ENCODE peak calls at places on chromosomes 16 and 17, in seven cellular contexts. I, G, O, P, A, Y and L are unnamed samples.

GRCh38 chr16:27226976-27227705 is 23.8 kb downstream of the KDM8 start:
- DNase-seq in Y (no peak), I (no peak), A (no peak), G (no peak), O (no peak), P (no peak), L (no peak)

GRCh38 chr17:17351901-17352781 is 49.0 kb downstream of the NT5M start:
- DNase-seq in G (no peak), O (peak), I (peak), Y (peak), P (no peak), A (no peak), L (no peak)

GRCh38 chr16:69040144-69040909 is 65.1 kb upstream of the HAS3 start:
- DNase-seq in P (no peak), A (no peak), O (no peak), I (no peak), G (no peak), Y (no peak), L (no peak)

GRCh38 chr17:55588858-55589257 is 77.6 kb upstream of the SMIM36 start:
- DNase-seq in Y (no peak), O (no peak), G (no peak), A (no peak), P (no peak), I (no peak), L (no peak)

GRCh38 chr16:27639588-27640276 is 89.8 kb downstream of the KATNIP start:
- DNase-seq in A (no peak), O (peak), I (peak), G (no peak), P (no peak), Y (no peak), L (no peak)

GRCh38 chr16:23286131-23286532 is 16.0 kb upstream of the SCNN1B start:
- DNase-seq in O (no peak), G (no peak), Y (no peak), P (no peak), I (no peak), A (no peak), L (no peak)

GRCh38 chr16:84370723-84371552 is 2.6 kb downstream of the ATP2C2 start:
- DNase-seq in G (no peak), I (no peak), O (no peak), P (no peak), Y (no peak), A (no peak), L (no peak)

GRCh38 chr17:17387461-17388362 is 84.5 kb downstream of the NT5M start:
- DNase-seq in P (no peak), A (peak), I (peak), Y (no peak), G (no peak), O (peak), L (no peak)

GRCh38 chr16:694187-694862 is 4.1 kb upstream of the WDR24 start:
- DNase-seq in O (peak), I (peak), Y (no peak), P (no peak), A (no peak), G (no peak), L (no peak)

GRCh38 chr16:49838639-49839461 is 17.1 kb downstream of the ZNF423 start:
- DNase-seq in P (no peak), O (no peak), Y (no peak), I (no peak), A (peak), G (no peak), L (no peak)

GRCh38 chr16:78884199-78884598 is 716.3 kb downstream of the MAF start:
- DNase-seq in A (no peak), G (no peak), O (no peak), I (no peak), P (no peak), Y (no peak), L (no peak)

GRCh38 chr17:17056167-17056562 is 13.9 kb downstream of the MPRIP start:
- DNase-seq in Y (peak), G (no peak), O (no peak), P (no peak), I (peak), A (no peak), L (no peak)

GRCh38 chr17:73546770-73547345 is 97.4 kb downstream of the SDK2 start:
- DNase-seq in A (no peak), G (peak), I (peak), P (no peak), O (peak), Y (no peak), L (no peak)

GRCh38 chr17:79943354-79944241 is 92.1 kb downstream of the TBC1D16 start:
- DNase-seq in O (no peak), P (no peak), Y (peak), I (peak), G (no peak), A (no peak), L (no peak)

GRCh38 chr17:73657473-73658116 is 13.3 kb upstream of the SDK2 start:
- DNase-seq in Y (no peak), O (peak), A (peak), I (peak), P (no peak), G (no peak), L (no peak)

GRCh38 chr17:78828470-78829185 is 12.0 kb downstream of the USP36 start:
- DNase-seq in Y (peak), O (peak), A (no peak), P (no peak), G (no peak), I (peak), L (no peak)
- TF ChIP-seq CTCF in Y (no peak), O (peak), A (no peak), P (no peak), G (no peak), I (peak), L (peak)

GRCh38 chr17:78163881-78164747 is 4.3 kb upstream of the SYNGR2 start:
- DNase-seq in A (no peak), O (no peak), G (no peak), P (no peak), I (no peak), Y (no peak), L (no peak)
- TF ChIP-seq CTCF in A (no peak), O (no peak), G (no peak), P (no peak), I (no peak), Y (no peak), L (no peak)

DNA sequence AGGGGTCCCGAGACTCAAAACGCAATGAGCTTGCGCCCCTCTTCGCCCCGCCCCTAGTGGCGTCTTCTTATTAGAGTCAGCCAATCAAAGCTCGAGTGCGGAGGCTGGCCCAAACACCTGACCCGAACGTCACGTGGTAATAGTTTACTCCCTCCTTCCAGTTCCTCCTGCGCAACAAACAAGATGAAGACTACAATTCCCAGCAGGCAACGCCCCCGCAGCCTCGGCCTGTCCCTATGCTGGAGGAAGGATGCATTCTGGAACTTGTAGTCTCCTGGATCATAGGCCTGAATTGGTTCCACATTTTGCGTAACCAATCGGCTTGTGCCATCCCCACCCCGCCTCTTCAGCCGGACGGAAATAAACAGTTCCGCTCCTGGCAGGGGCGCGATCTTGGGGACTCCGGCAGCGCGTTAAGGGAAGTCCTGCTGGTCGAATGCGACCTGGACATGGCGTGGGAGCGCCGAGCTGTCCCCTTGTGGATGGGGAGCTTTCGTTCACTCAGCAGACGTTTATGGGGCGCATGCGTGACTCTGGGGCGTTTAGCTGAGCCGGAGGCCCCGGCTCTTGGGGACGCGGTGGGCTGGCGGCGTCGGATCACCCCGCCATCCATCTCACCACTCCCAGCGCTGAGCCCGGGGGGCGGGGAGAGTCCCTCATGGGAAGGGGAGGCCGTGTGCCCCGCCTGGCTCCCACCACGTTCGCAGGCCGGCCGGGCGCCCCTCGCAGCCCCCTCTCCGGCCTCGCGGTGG is at the start of gene WBP2:
- DNase-seq in A (peak), P (peak), Y (peak), G (peak), O (peak), I (peak), L (peak)
- TF ChIP-seq CTCF in A (no peak), P (peak), Y (peak), G (no peak), O (peak), I (peak), L (peak)

DNA sequence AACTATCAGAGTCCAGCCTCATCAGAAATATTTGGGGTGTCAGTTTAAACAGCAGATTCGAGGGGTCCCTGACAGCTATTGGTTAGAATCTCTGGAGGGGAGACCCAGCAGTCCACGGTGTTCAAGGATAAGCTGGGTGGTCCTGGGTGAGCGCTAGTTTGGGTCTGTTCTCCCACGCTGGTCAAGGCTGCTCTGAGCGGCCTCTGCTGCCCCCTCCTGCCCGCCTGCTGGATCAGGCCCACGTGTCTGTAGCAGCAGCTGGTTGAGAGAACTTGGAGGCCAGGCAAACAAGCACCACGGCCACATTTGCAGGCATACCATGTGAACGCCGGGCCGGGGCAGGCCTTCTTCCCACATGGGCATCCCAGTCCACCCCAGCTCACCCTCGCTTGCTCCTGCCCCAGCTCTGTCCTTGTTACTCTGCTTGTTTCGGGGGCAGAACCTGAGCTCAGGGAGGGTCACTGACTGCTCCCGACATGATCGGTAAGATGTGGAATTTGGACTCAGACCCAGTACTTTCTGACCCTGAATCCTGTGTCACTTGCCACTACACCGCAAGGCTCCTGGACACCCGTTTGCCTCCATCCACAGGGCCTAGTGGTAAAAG is 7.4 kb downstream of the FOXF1 start:
- DNase-seq in Y (no peak), I (peak), A (peak), O (peak), P (no peak), G (no peak), L (no peak)
- TF ChIP-seq CTCF in Y (peak), I (peak), A (peak), O (peak), P (peak), G (no peak), L (peak)

GRCh38 chr16:56626685-56627084 is 1.1 kb downstream of the MT1E start:
- DNase-seq in G (no peak), P (no peak), A (no peak), O (no peak), I (no peak), Y (peak), L (no peak)

GRCh38 chr16:56625943-56626654 is 518 bp downstream of the MT1E start:
- DNase-seq in G (no peak), P (peak), Y (peak), I (no peak), O (no peak), A (no peak), L (no peak)

GRCh38 chr16:56629531-56629930 is 2.9 kb upstream of the MT1M start:
- DNase-seq in P (no peak), G (no peak), A (no peak), Y (no peak), O (no peak), I (no peak), L (no peak)

GRCh38 chr16:56630134-56630533 is 2.3 kb upstream of the MT1M start:
- DNase-seq in P (no peak), G (no peak), Y (no peak), O (no peak), A (no peak), I (no peak), L (no peak)

GRCh38 chr16:56628486-56629035 is 3.0 kb downstream of the MT1E start:
- DNase-seq in A (no peak), P (no peak), I (no peak), Y (no peak), G (no peak), O (no peak), L (no peak)
- TF ChIP-seq CTCF in A (no peak), P (no peak), I (no peak), Y (no peak), G (no peak), O (no peak), L (no peak)

GRCh38 chr16:28977703-28978641 is 3.4 kb downstream of the SPNS1 start:
- DNase-seq in A (no peak), I (peak), O (peak), P (no peak), G (no peak), Y (no peak), L (no peak)
- TF ChIP-seq CTCF in A (peak), I (peak), O (peak), P (peak), G (peak), Y (no peak), L (peak)

GRCh38 chr16:11797166-11797956 is at the start of gene ZC3H7A:
- DNase-seq in G (peak), P (peak), A (peak), Y (peak), I (peak), O (peak), L (peak)
- TF ChIP-seq CTCF in G (peak), P (peak), A (peak), Y (peak), I (peak), O (peak), L (peak)

GRCh38 chr17:1059131-1059795 is 62.3 kb downstream of the TIMM22 start:
- DNase-seq in O (no peak), I (no peak), P (no peak), A (no peak), Y (no peak), G (no peak), L (no peak)

GRCh38 chr17:1060991-1061390 is 64.1 kb downstream of the TIMM22 start:
- DNase-seq in Y (no peak), P (peak), O (no peak), A (no peak), G (peak), I (no peak), L (peak)

GRCh38 chr17:1055751-1056645 is 59.1 kb downstream of the TIMM22 start:
- DNase-seq in I (peak), A (peak), O (peak), P (no peak), Y (no peak), G (peak), L (no peak)

GRCh38 chr17:1056761-1057160 is 59.8 kb downstream of the TIMM22 start:
- DNase-seq in G (no peak), Y (no peak), P (no peak), O (no peak), I (no peak), A (no peak), L (no peak)

DNA sequence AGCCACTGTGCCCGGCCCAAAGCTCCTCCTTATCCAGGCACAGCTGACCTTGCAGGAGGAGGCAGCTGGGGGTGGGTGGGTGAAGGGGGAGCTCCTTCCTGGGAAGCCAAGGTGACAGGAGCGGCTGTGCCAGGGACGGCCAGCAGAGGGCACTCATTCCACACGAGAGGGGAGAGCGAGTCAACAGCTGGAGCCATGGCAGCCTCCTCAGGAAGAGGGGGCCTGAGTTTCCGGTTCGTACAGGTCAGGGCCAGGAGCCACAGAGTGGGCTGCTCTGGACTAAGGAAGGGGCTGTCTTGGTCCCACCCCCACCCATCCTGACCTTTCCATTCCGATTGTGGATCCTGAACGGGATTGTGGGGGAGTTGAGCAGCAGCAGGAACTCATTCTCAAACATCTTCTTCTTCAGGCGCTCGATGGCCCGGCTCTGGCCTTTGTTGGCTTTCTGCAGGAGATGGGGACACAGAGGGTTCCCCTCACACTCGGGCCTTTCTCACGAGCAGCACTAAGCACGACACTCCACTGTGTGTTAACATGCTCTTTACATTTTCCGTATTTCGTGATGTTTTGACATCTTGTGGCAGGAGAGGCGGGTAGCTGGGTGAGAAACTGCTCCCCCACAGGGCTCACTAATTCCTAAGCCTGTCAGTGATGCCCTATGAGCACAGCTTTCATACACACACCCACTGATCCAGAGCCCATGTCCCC is 61.6 kb downstream of the TIMM22 start:
- DNase-seq in Y (no peak), O (peak), I (peak), G (peak), P (no peak), A (no peak), L (no peak)
- TF ChIP-seq CTCF in Y (peak), O (peak), I (peak), G (no peak), P (peak), A (no peak), L (peak)

DNA sequence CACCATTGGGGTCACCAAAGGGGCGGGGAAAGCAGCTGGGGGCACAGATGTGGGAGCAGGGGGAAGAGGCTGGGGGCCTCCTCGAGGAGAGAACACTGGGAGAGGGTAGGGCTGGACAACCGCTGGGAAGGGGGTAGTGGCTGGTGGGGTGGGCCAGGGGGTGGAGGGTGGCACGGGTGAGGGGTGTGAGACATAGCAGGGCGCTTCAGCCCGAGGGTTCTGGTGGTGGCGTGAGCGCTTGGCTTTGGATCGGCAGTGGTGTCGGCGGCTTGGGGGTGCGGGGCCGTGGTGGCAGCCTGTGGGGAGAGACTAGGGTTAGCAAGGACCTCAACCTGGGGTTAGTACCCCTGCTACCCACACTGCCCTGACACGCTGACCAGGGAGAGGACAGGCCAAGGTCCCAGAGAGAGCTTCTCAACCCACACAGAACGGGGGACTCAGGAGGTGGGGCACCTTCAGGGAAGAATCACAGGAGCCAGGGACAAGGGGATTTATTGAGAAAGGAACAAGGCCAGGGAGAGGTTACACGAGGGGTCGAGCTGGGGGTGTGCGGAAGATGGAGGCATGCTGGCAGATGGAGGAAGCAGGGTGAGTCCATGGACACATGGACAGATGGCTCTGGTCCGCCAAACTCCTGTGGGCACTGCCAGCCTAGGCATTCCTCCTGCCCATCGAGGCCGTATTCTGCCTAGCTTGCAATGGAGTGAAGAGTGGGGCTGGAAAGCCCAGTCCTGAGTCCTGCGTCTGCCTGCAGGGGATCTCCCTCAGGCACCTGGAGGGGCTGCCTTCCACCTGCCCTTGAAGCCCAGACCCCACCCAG is 8.4 kb downstream of the PER1 start:
- DNase-seq in G (no peak), Y (no peak), P (no peak), A (no peak), O (no peak), I (no peak), L (no peak)
- TF ChIP-seq CTCF in G (no peak), Y (no peak), P (no peak), A (no peak), O (no peak), I (no peak), L (no peak)